ENCODE peak calls at places on chromosomes 16 and 17, in five cellular contexts. X, R, J, K and N are unnamed samples.

GRCh38 chr16:14263011-14263410 is 191.9 kb downstream of the MRTFB start:
- DNase-seq in X (no peak), R (no peak), J (no peak), K (no peak), N (no peak)

GRCh38 chr17:70310251-70310672 is 140.9 kb downstream of the KCNJ2 start:
- DNase-seq in X (no peak), R (no peak), J (no peak), K (no peak), N (no peak)

GRCh38 chr17:73232587-73233373 is 28.9 kb downstream of the CPSF4L start:
- DNase-seq in X (no peak), R (no peak), J (no peak), K (no peak), N (no peak)

GRCh38 chr17:76789235-76789788 is 51.4 kb downstream of the MFSD11 start:
- DNase-seq in X (no peak), R (peak), J (no peak), K (no peak), N (no peak)

GRCh38 chr16:66344533-66345145 is 21.9 kb upstream of the CDH5 start:
- DNase-seq in X (no peak), R (peak), J (peak), K (no peak), N (no peak)

GRCh38 chr16:68074850-68075249 is 10.3 kb upstream of the NFATC3 start:
- DNase-seq in X (no peak), R (no peak), J (no peak), K (peak), N (no peak)

GRCh38 chr17:8122923-8123694 is 797 bp downstream of the HES7 start:
- DNase-seq in X (no peak), R (no peak), J (no peak), K (no peak), N (no peak)

GRCh38 chr16:68335175-68335574 is 24.4 kb downstream of the PRMT7 start:
- DNase-seq in X (no peak), R (no peak), J (no peak), K (no peak), N (no peak)

GRCh38 chr17:2929881-2930533 is 133.4 kb downstream of the OR1D5 start:
- DNase-seq in X (peak), R (peak), J (peak), K (no peak), N (peak)
- TF ChIP-seq JUND in X (no peak), R (no peak), J (no peak), K (no peak), N (no peak)

DNA sequence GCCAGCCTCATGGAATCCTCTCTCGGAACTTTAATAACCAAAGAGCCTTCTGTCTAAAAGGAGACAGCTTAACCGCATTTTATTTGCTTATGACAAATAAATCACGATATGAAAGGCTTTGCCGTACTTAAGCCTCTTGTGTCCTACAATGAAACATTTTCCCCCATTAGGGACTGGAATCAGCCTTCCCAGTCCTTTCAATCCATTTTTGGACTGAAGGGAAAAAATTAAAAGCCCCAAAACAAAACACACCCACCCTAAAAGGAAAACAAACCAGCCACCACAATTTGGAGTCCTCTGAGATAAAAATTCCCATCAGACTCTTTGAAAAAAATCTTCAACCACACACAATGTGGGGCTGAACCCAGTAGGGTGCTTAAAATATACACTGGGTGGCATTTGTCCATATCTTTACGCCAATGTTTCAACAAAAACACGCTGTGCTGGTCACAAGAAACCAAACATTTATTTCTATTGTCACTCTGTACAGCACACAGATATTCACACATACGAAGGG is 3.0 kb downstream of the HOXB4 start:
- DNase-seq in X (no peak), R (no peak), J (no peak), K (no peak), N (no peak)
- TF ChIP-seq SP1 in X (no peak), R (no peak), J (no peak), K (no peak), N (no peak)

GRCh38 chr17:61399131-61400057 is at the start of gene TBX2:
- DNase-seq in X (no peak), R (no peak), J (peak), K (no peak), N (no peak)
- TF ChIP-seq JUND in X (no peak), R (no peak), J (no peak), K (no peak), N (no peak)

GRCh38 chr17:82107341-82107860 is 9.4 kb upstream of the FASN start:
- DNase-seq in X (no peak), R (no peak), J (peak), K (no peak), N (no peak)

GRCh38 chr17:82108999-82109480 is 11.0 kb upstream of the FASN start:
- DNase-seq in X (no peak), R (no peak), J (no peak), K (no peak), N (no peak)

GRCh38 chr17:82110298-82110697 is 12.3 kb upstream of the FASN start:
- DNase-seq in X (no peak), R (no peak), J (peak), K (no peak), N (no peak)

GRCh38 chr17:82106697-82107305 is 8.8 kb upstream of the FASN start:
- DNase-seq in X (no peak), R (no peak), J (no peak), K (no peak), N (no peak)

GRCh38 chr17:82108038-82108998 is 10.3 kb upstream of the FASN start:
- DNase-seq in X (no peak), R (no peak), J (no peak), K (no peak), N (no peak)
- TF ChIP-seq SP1 in X (no peak), R (no peak), J (no peak), K (no peak), N (no peak)

GRCh38 chr17:38322897-38323296 is 20.9 kb downstream of the GPR179 start:
- DNase-seq in X (no peak), R (no peak), J (no peak), K (no peak), N (no peak)

GRCh38 chr17:38325221-38325851 is 18.4 kb downstream of the GPR179 start:
- DNase-seq in X (no peak), R (no peak), J (no peak), K (no peak), N (no peak)

GRCh38 chr17:38322156-38322779 is 21.5 kb downstream of the GPR179 start:
- DNase-seq in X (no peak), R (peak), J (peak), K (no peak), N (peak)

GRCh38 chr17:38324732-38325131 is 19.0 kb downstream of the GPR179 start:
- DNase-seq in X (no peak), R (no peak), J (no peak), K (no peak), N (no peak)

DNA sequence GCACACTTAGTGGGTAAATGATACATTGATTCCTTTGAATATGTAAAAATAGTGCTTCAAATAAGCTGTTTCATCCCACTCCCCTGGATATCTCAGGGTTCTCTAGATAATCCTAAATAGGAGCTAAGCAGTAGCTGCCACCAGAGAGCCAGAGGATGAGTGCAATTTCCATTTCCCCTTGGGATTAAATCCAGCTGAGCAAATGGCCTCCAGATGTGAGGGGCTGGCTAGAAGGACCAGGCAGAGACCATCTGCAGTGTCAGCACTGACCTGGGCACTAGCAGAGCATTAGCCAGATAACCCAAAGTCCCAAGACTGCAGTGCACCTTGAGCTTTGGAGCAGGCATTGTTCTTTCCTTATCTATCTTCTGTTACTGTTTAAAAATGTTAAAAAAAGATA is 19.6 kb downstream of the GPR179 start:
- DNase-seq in X (no peak), R (no peak), J (no peak), K (no peak), N (no peak)
- TF ChIP-seq JUND in X (no peak), R (no peak), J (no peak), K (no peak), N (no peak)

GRCh38 chr17:11899494-11899893 is 97.8 kb downstream of the ZNF18 start:
- DNase-seq in X (no peak), R (peak), J (no peak), K (no peak), N (no peak)
- TF ChIP-seq SP1 in X (no peak), R (no peak), J (no peak), K (no peak), N (no peak)

DNA sequence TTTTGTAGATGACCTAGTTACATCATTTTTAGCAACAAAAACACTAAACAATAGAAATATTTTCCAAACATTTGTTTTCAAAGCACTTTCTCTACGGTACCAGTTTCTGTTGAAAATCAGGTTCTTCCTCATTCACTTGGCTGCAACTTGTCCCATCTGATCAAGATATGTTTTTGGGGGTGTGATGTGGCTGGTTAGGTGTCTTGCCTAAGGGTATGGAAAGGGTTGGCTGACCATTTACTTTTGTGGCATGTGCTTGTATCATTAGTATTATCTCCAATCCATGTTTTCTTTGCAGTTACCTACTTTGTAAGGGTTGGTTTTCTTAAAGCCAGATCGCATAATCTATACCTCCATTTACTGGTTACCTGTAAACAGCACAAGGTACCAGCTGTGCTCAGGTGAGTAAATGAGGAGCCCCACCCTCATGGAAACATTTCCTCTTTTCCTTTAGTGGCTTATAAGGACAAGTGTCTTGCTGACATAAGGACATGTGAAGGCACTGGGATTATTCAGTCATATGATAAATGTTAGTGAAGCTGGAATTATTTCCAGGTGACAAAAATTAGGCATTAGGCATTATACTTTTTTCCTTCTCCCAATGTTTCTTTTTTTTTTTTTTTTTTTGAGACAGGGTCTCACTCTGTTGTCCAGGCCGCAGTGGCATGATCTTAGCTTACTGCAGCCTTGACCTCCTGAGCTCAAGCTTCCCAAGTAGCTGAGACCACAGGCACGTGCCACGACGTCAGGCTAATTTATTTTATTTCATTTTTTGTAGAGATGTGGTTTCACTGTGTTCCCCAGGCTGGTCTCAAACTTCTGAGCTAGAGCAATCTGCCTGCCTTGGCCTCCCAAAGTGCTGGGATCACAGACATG is 162.0 kb downstream of the CCDC182 start:
- DNase-seq in X (no peak), R (no peak), J (no peak), K (no peak), N (no peak)
- TF ChIP-seq JUND in X (no peak), R (no peak), J (no peak), K (no peak), N (no peak)

DNA sequence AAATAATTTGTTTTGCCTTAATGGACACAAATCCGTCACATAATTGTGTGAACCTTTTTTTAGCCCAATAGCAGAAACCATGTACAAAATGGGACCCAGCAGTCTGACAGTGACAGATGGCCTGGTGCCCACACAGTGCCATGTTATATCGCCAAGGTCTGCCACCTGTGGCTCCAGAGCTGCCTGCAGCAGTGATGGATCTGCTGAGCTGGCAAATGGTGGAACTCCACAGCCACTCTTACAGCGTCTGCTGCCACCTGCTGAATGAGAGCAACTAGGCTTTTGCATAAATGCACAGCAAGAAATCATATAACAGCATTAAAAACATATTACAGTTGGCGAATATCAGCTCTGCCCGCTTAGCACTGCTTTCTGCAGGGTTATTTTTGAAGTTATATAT is 59.4 kb downstream of the NUP93 start:
- DNase-seq in X (no peak), R (peak), J (peak), K (no peak), N (peak)
- TF ChIP-seq SP1 in X (no peak), R (no peak), J (no peak), K (no peak), N (no peak)